ENCODE peak calls at places on chromosomes 1 and 21, in five cellular contexts. One of them, this sample, is unnamed.

GRCh38 chr1:6167391-6168303 is 12.5 kb downstream of the CHD5 start:
- DNase-seq in left lung: peak; percentile 26
- DNase-seq in GM13977: no peak
- DNase-seq in astrocyte of the spinal cord: no peak
- DNase-seq in breast epithelium: no peak
- DNase-seq in this sample: no peak

GRCh38 chr1:154485905-154486304 is 16.1 kb upstream of the TDRD10 start:
- DNase-seq in left lung: no peak
- DNase-seq in breast epithelium: no peak
- DNase-seq in astrocyte of the spinal cord: no peak
- DNase-seq in GM13977: no peak
- DNase-seq in this sample: no peak

GRCh38 chr1:85612704-85613361 is 32.3 kb downstream of the CCN1 start:
- DNase-seq in left lung: no peak
- DNase-seq in breast epithelium: no peak
- DNase-seq in astrocyte of the spinal cord: peak; percentile 89
- DNase-seq in GM13977: no peak
- DNase-seq in this sample: no peak

GRCh38 chr1:180234369-180235076 is 4.5 kb downstream of the LHX4 start:
- DNase-seq in GM13977: no peak
- DNase-seq in breast epithelium: no peak
- DNase-seq in left lung: peak; percentile 79
- DNase-seq in astrocyte of the spinal cord: no peak
- DNase-seq in this sample: peak; percentile 23

GRCh38 chr21:14589855-14590563 is 43.9 kb upstream of the SAMSN1 start:
- DNase-seq in left lung: no peak
- DNase-seq in breast epithelium: no peak
- DNase-seq in GM13977: peak; percentile 11
- DNase-seq in astrocyte of the spinal cord: no peak
- DNase-seq in this sample: no peak

GRCh38 chr1:25658791-25659431 is 42.3 kb downstream of the MAN1C1 start:
- DNase-seq in left lung: no peak
- DNase-seq in GM13977: no peak
- DNase-seq in breast epithelium: no peak
- DNase-seq in astrocyte of the spinal cord: no peak
- DNase-seq in this sample: no peak

GRCh38 chr21:19228241-19228640 is 824.7 kb upstream of the TMPRSS15 start:
- DNase-seq in GM13977: no peak
- DNase-seq in breast epithelium: no peak
- DNase-seq in left lung: no peak
- DNase-seq in astrocyte of the spinal cord: peak; percentile 1
- DNase-seq in this sample: no peak

GRCh38 chr1:246117066-246117791 is 389.9 kb downstream of the SMYD3 start:
- DNase-seq in left lung: no peak
- DNase-seq in astrocyte of the spinal cord: peak; percentile 59
- DNase-seq in GM13977: peak; percentile 55
- DNase-seq in breast epithelium: no peak
- DNase-seq in this sample: no peak

GRCh38 chr1:38817958-38818705 is 41.4 kb downstream of the RRAGC start:
- DNase-seq in GM13977: peak; percentile 84
- DNase-seq in astrocyte of the spinal cord: no peak
- DNase-seq in left lung: peak; percentile 92
- DNase-seq in breast epithelium: no peak
- DNase-seq in this sample: peak; percentile 64

GRCh38 chr1:234543442-234544093 is 64.6 kb upstream of the TARBP1 start:
- DNase-seq in astrocyte of the spinal cord: no peak
- DNase-seq in GM13977: no peak
- DNase-seq in left lung: no peak
- DNase-seq in breast epithelium: peak; percentile 17
- DNase-seq in this sample: no peak

GRCh38 chr1:182246783-182247182 is 144.8 kb downstream of the GLUL start:
- DNase-seq in left lung: no peak
- DNase-seq in breast epithelium: peak; percentile 75
- DNase-seq in GM13977: no peak
- DNase-seq in astrocyte of the spinal cord: no peak
- DNase-seq in this sample: no peak

GRCh38 chr1:113027449-113027848 is 45.5 kb upstream of the LRIG2 start:
- DNase-seq in left lung: no peak
- DNase-seq in astrocyte of the spinal cord: no peak
- DNase-seq in breast epithelium: no peak
- DNase-seq in GM13977: no peak
- DNase-seq in this sample: no peak

GRCh38 chr1:8097077-8097799 is 71.1 kb upstream of the ERRFI1 start:
- DNase-seq in left lung: no peak
- DNase-seq in breast epithelium: no peak
- DNase-seq in GM13977: peak; percentile 59
- DNase-seq in astrocyte of the spinal cord: peak; percentile 92
- DNase-seq in this sample: no peak

GRCh38 chr1:78619803-78620579 is at the start of gene IFI44L:
- DNase-seq in left lung: no peak
- DNase-seq in astrocyte of the spinal cord: peak; percentile 80
- DNase-seq in GM13977: no peak
- DNase-seq in breast epithelium: peak; percentile 39
- DNase-seq in this sample: no peak

GRCh38 chr1:232221790-232222499 is 408.0 kb downstream of the SIPA1L2 start:
- DNase-seq in breast epithelium: no peak
- DNase-seq in left lung: no peak
- DNase-seq in GM13977: no peak
- DNase-seq in astrocyte of the spinal cord: peak; percentile 43
- DNase-seq in this sample: no peak

GRCh38 chr1:55070765-55071164 is 31.4 kb downstream of the PCSK9 start:
- DNase-seq in left lung: peak; percentile 43
- DNase-seq in breast epithelium: no peak
- DNase-seq in astrocyte of the spinal cord: no peak
- DNase-seq in GM13977: no peak
- DNase-seq in this sample: no peak

GRCh38 chr1:37177230-37177864 is 143.0 kb upstream of the GRIK3 start:
- DNase-seq in left lung: no peak
- DNase-seq in astrocyte of the spinal cord: no peak
- DNase-seq in breast epithelium: no peak
- DNase-seq in GM13977: peak; percentile 32
- DNase-seq in this sample: no peak

GRCh38 chr1:155983191-155984023 is 5.1 kb upstream of the ARHGEF2 start:
- DNase-seq in breast epithelium: no peak
- DNase-seq in left lung: no peak
- DNase-seq in astrocyte of the spinal cord: peak; percentile 98
- DNase-seq in GM13977: no peak
- DNase-seq in this sample: no peak

GRCh38 chr21:27268290-27268689 is 301.4 kb upstream of the ADAMTS5 start:
- DNase-seq in breast epithelium: no peak
- DNase-seq in GM13977: no peak
- DNase-seq in astrocyte of the spinal cord: peak; percentile 75
- DNase-seq in left lung: no peak
- DNase-seq in this sample: no peak

GRCh38 chr1:172393354-172393753 is 27.1 kb upstream of the C1orf105 start:
- DNase-seq in GM13977: peak; percentile 24
- DNase-seq in astrocyte of the spinal cord: no peak
- DNase-seq in breast epithelium: no peak
- DNase-seq in left lung: no peak
- DNase-seq in this sample: no peak

GRCh38 chr1:174902531-174903099 is 97.1 kb upstream of the CACYBP start:
- DNase-seq in GM13977: no peak
- DNase-seq in left lung: no peak
- DNase-seq in breast epithelium: peak; percentile 37
- DNase-seq in astrocyte of the spinal cord: no peak
- DNase-seq in this sample: no peak

GRCh38 chr1:55155522-55155921 is 59.6 kb downstream of the USP24 start:
- DNase-seq in left lung: no peak
- DNase-seq in breast epithelium: no peak
- DNase-seq in GM13977: no peak
- DNase-seq in astrocyte of the spinal cord: no peak
- DNase-seq in this sample: no peak

GRCh38 chr1:32421775-32422174 is 27.5 kb upstream of the BSDC1 start:
- DNase-seq in left lung: no peak
- DNase-seq in astrocyte of the spinal cord: no peak
- DNase-seq in GM13977: no peak
- DNase-seq in breast epithelium: no peak
- DNase-seq in this sample: no peak

GRCh38 chr1:4512622-4513021 is 141.8 kb upstream of the AJAP1 start:
- DNase-seq in left lung: no peak
- DNase-seq in astrocyte of the spinal cord: no peak
- DNase-seq in GM13977: no peak
- DNase-seq in breast epithelium: no peak
- DNase-seq in this sample: no peak

GRCh38 chr1:213019450-213019849 is 3.8 kb upstream of the ANGEL2 start:
- DNase-seq in astrocyte of the spinal cord: no peak
- DNase-seq in breast epithelium: no peak
- DNase-seq in GM13977: no peak
- DNase-seq in left lung: no peak
- DNase-seq in this sample: no peak

GRCh38 chr1:246769306-246769705 is 45.1 kb downstream of the SCCPDH start:
- DNase-seq in left lung: no peak
- DNase-seq in GM13977: no peak
- DNase-seq in astrocyte of the spinal cord: peak; percentile 58
- DNase-seq in breast epithelium: no peak
- DNase-seq in this sample: no peak

GRCh38 chr1:13699510-13699909 is 478 bp upstream of the PRDM2 start:
- DNase-seq in breast epithelium: no peak
- DNase-seq in astrocyte of the spinal cord: no peak
- DNase-seq in left lung: no peak
- DNase-seq in GM13977: no peak
- DNase-seq in this sample: no peak

GRCh38 chr1:223844962-223845809 is 561 bp downstream of the TP53BP2 start:
- DNase-seq in GM13977: peak; percentile 40
- DNase-seq in astrocyte of the spinal cord: peak; percentile 71
- DNase-seq in left lung: no peak
- DNase-seq in breast epithelium: peak; percentile 41
- DNase-seq in this sample: peak; percentile 68

GRCh38 chr1:16038620-16038912 is 5.0 kb upstream of the CLCNKB start:
- DNase-seq in left lung: no peak
- DNase-seq in breast epithelium: no peak
- DNase-seq in GM13977: no peak
- DNase-seq in astrocyte of the spinal cord: no peak
- DNase-seq in this sample: no peak

GRCh38 chr1:38454236-38454635 is 405.3 kb downstream of the RRAGC start:
- DNase-seq in astrocyte of the spinal cord: no peak
- DNase-seq in GM13977: no peak
- DNase-seq in left lung: no peak
- DNase-seq in breast epithelium: no peak
- DNase-seq in this sample: no peak

GRCh38 chr1:1966086-1966740 is 37.4 kb downstream of the CFAP74 start:
- DNase-seq in left lung: peak; percentile 71
- DNase-seq in GM13977: no peak
- DNase-seq in breast epithelium: no peak
- DNase-seq in astrocyte of the spinal cord: no peak
- DNase-seq in this sample: no peak

GRCh38 chr1:26981146-26981846 is 12.2 kb upstream of the TRNP1 start:
- DNase-seq in GM13977: no peak
- DNase-seq in left lung: no peak
- DNase-seq in astrocyte of the spinal cord: no peak
- DNase-seq in breast epithelium: no peak
- DNase-seq in this sample: no peak

DNA sequence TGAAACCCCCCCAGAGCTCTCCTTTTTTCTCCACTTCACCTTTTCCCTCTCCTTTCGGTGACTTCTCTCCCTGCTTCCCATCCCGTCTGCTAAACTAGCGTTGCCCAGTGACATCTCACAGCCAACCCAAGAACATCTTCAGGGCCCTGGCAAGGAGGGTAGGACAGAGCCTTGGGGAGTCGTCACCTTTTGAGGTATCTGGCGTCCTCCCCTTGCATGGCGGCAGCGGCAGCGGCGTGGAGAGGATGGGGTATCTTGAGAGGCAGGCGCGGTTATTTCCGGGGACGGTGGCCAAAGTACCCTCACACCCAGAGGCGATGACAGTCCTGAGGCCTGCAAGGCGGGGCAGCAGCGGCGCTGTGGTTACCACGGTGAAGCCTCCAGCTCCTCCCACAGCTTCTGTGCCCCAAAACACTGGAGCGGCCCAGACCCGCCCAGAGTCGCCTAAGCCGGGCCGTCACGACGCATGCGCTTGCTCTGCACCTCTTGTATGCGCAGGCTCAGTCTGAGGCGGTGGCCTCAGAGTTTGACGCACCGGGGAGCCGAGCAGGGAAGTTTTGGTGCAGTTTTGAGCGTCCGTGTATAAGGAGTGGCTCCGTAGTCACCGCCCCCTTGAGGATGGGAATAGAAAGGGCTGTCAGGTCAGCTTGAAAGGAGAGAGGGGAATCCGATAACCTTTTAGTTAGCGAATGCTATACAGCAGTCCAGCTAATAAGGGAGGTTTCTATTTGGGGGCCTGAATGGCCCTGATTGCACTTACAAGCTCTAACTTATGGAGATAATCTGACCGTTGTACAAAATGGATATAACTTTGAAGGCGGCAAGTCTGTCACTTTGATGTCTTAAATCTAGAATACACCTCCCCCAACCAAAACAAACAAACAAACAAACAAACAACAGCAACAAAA is at the start of gene KIFAP3:
- DNase-seq in breast epithelium: peak; percentile 96
- DNase-seq in GM13977: peak; percentile 87
- DNase-seq in astrocyte of the spinal cord: peak; percentile 99
- DNase-seq in left lung: peak; percentile 98
- DNase-seq in this sample: peak; percentile 89
- TF ChIP-seq CTCF in breast epithelium: peak; percentile 46
- TF ChIP-seq CTCF in GM13977: peak; percentile 55
- TF ChIP-seq CTCF in astrocyte of the spinal cord: peak; percentile 62
- TF ChIP-seq CTCF in left lung: peak; percentile 47
- TF ChIP-seq CTCF in this sample: no peak

GRCh38 chr1:21244986-21245687 is 45.1 kb downstream of the ECE1 start:
- DNase-seq in left lung: no peak
- DNase-seq in breast epithelium: no peak
- DNase-seq in astrocyte of the spinal cord: no peak
- DNase-seq in GM13977: no peak
- DNase-seq in this sample: no peak
- TF ChIP-seq CTCF in left lung: peak; percentile 26
- TF ChIP-seq CTCF in breast epithelium: no peak
- TF ChIP-seq CTCF in astrocyte of the spinal cord: peak; percentile 52
- TF ChIP-seq CTCF in GM13977: peak; percentile 45
- TF ChIP-seq CTCF in this sample: no peak

GRCh38 chr1:222546548-222547259 is 1.2 kb downstream of the HHIPL2 start:
- DNase-seq in left lung: no peak
- DNase-seq in astrocyte of the spinal cord: peak; percentile 86
- DNase-seq in GM13977: no peak
- DNase-seq in breast epithelium: no peak
- DNase-seq in this sample: no peak
- TF ChIP-seq CTCF in left lung: no peak
- TF ChIP-seq CTCF in astrocyte of the spinal cord: no peak
- TF ChIP-seq CTCF in GM13977: no peak
- TF ChIP-seq CTCF in breast epithelium: no peak
- TF ChIP-seq CTCF in this sample: no peak

GRCh38 chr1:211708006-211708405 is 32.6 kb upstream of the NEK2 start:
- DNase-seq in left lung: no peak
- DNase-seq in breast epithelium: no peak
- DNase-seq in astrocyte of the spinal cord: no peak
- DNase-seq in GM13977: no peak
- DNase-seq in this sample: no peak

GRCh38 chr1:211703812-211704566 is 28.6 kb upstream of the NEK2 start:
- DNase-seq in breast epithelium: no peak
- DNase-seq in astrocyte of the spinal cord: no peak
- DNase-seq in left lung: no peak
- DNase-seq in GM13977: no peak
- DNase-seq in this sample: no peak

GRCh38 chr1:211701733-211702132 is 26.3 kb upstream of the NEK2 start:
- DNase-seq in left lung: no peak
- DNase-seq in breast epithelium: no peak
- DNase-seq in astrocyte of the spinal cord: no peak
- DNase-seq in GM13977: no peak
- DNase-seq in this sample: no peak

GRCh38 chr1:211704567-211704942 is 29.1 kb upstream of the NEK2 start:
- DNase-seq in GM13977: no peak
- DNase-seq in astrocyte of the spinal cord: no peak
- DNase-seq in breast epithelium: no peak
- DNase-seq in left lung: no peak
- DNase-seq in this sample: no peak

GRCh38 chr1:211705439-211706205 is 30.2 kb upstream of the NEK2 start:
- DNase-seq in GM13977: no peak
- DNase-seq in breast epithelium: no peak
- DNase-seq in astrocyte of the spinal cord: no peak
- DNase-seq in left lung: no peak
- DNase-seq in this sample: no peak
- TF ChIP-seq CTCF in GM13977: no peak
- TF ChIP-seq CTCF in breast epithelium: no peak
- TF ChIP-seq CTCF in astrocyte of the spinal cord: no peak
- TF ChIP-seq CTCF in left lung: no peak
- TF ChIP-seq CTCF in this sample: no peak